ENCODE peak calls at places on chromosomes 11 and 22, in six cellular contexts. One of them, this sample, is unnamed.

GRCh38 chr11:128029219-128029722 is 558.1 kb downstream of the ETS1 start:
- DNase-seq in NCI-H1694: no peak
- DNase-seq in kidney tubule cell: peak; percentile 21
- DNase-seq in NCI-H1092: no peak
- DNase-seq in hypothalamus: no peak
- DNase-seq in T-cell: no peak
- DNase-seq in this sample: no peak

GRCh38 chr11:60944504-60945294 is 7.3 kb downstream of the SLC15A3 start:
- DNase-seq in NCI-H1694: no peak
- DNase-seq in kidney tubule cell: no peak
- DNase-seq in NCI-H1092: no peak
- DNase-seq in hypothalamus: no peak
- DNase-seq in T-cell: no peak
- DNase-seq in this sample: no peak

GRCh38 chr11:1335811-1336761 is 26.7 kb upstream of the TOLLIP start:
- DNase-seq in NCI-H1694: no peak
- DNase-seq in kidney tubule cell: peak; percentile 11
- DNase-seq in NCI-H1092: peak; percentile 14
- DNase-seq in hypothalamus: no peak
- DNase-seq in T-cell: peak; percentile 35
- DNase-seq in this sample: peak; percentile 59

GRCh38 chr11:112455791-112456190 is 195.1 kb upstream of the PLET1 start:
- DNase-seq in NCI-H1694: no peak
- DNase-seq in kidney tubule cell: no peak
- DNase-seq in NCI-H1092: no peak
- DNase-seq in hypothalamus: no peak
- DNase-seq in T-cell: no peak
- DNase-seq in this sample: peak; percentile 43

GRCh38 chr11:57885298-57886035 is 123.9 kb downstream of the CTNND1 start:
- DNase-seq in NCI-H1694: no peak
- DNase-seq in kidney tubule cell: peak; percentile 17
- DNase-seq in NCI-H1092: no peak
- DNase-seq in hypothalamus: no peak
- DNase-seq in T-cell: no peak
- DNase-seq in this sample: no peak

GRCh38 chr11:12807621-12808020 is 133.4 kb downstream of the TEAD1 start:
- DNase-seq in NCI-H1694: no peak
- DNase-seq in kidney tubule cell: no peak
- DNase-seq in NCI-H1092: no peak
- DNase-seq in hypothalamus: no peak
- DNase-seq in T-cell: no peak
- DNase-seq in this sample: no peak

GRCh38 chr11:95076416-95076815 is 9.7 kb downstream of the SRSF8 start:
- DNase-seq in NCI-H1694: no peak
- DNase-seq in kidney tubule cell: peak; percentile 70
- DNase-seq in NCI-H1092: no peak
- DNase-seq in hypothalamus: no peak
- DNase-seq in T-cell: no peak
- DNase-seq in this sample: peak; percentile 74

GRCh38 chr11:116960916-116961315 is 123.5 kb upstream of the APOA1 start:
- DNase-seq in NCI-H1694: no peak
- DNase-seq in kidney tubule cell: peak; percentile 78
- DNase-seq in NCI-H1092: no peak
- DNase-seq in hypothalamus: no peak
- DNase-seq in T-cell: no peak
- DNase-seq in this sample: peak; percentile 49

GRCh38 chr11:128904872-128905344 is 13.8 kb downstream of the KCNJ5 start:
- DNase-seq in NCI-H1694: no peak
- DNase-seq in kidney tubule cell: no peak
- DNase-seq in NCI-H1092: peak; percentile 65
- DNase-seq in hypothalamus: no peak
- DNase-seq in T-cell: no peak
- DNase-seq in this sample: no peak

GRCh38 chr11:35944503-35945136 is 758 bp downstream of the LDLRAD3 start:
- DNase-seq in NCI-H1694: no peak
- DNase-seq in kidney tubule cell: no peak
- DNase-seq in NCI-H1092: no peak
- DNase-seq in hypothalamus: no peak
- DNase-seq in T-cell: no peak
- DNase-seq in this sample: no peak

GRCh38 chr11:109140857-109141515 is 281.0 kb upstream of the C11orf87 start:
- DNase-seq in NCI-H1694: no peak
- DNase-seq in kidney tubule cell: no peak
- DNase-seq in NCI-H1092: no peak
- DNase-seq in hypothalamus: no peak
- DNase-seq in T-cell: no peak
- DNase-seq in this sample: no peak

GRCh38 chr11:13206086-13206640 is 71.4 kb upstream of the BMAL1 start:
- DNase-seq in NCI-H1694: no peak
- DNase-seq in kidney tubule cell: peak; percentile 67
- DNase-seq in NCI-H1092: no peak
- DNase-seq in hypothalamus: no peak
- DNase-seq in T-cell: no peak
- DNase-seq in this sample: no peak

GRCh38 chr11:84993386-84993785 is 633.8 kb downstream of the DLG2 start:
- DNase-seq in NCI-H1694: no peak
- DNase-seq in kidney tubule cell: peak; percentile 13
- DNase-seq in NCI-H1092: no peak
- DNase-seq in hypothalamus: no peak
- DNase-seq in T-cell: no peak
- DNase-seq in this sample: peak; percentile 34

GRCh38 chr11:63892233-63892632 is 24.7 kb downstream of the RCOR2 start:
- DNase-seq in NCI-H1694: no peak
- DNase-seq in kidney tubule cell: no peak
- DNase-seq in NCI-H1092: no peak
- DNase-seq in hypothalamus: no peak
- DNase-seq in T-cell: no peak
- DNase-seq in this sample: no peak

GRCh38 chr11:79507726-79508125 is 66.9 kb upstream of the TENM4 start:
- DNase-seq in NCI-H1694: no peak
- DNase-seq in kidney tubule cell: no peak
- DNase-seq in NCI-H1092: no peak
- DNase-seq in hypothalamus: no peak
- DNase-seq in T-cell: no peak
- DNase-seq in this sample: peak; percentile 85

GRCh38 chr11:17828311-17828751 is 93.8 kb downstream of the KCNC1 start:
- DNase-seq in NCI-H1694: no peak
- DNase-seq in kidney tubule cell: no peak
- DNase-seq in NCI-H1092: no peak
- DNase-seq in hypothalamus: peak; percentile 48
- DNase-seq in T-cell: no peak
- DNase-seq in this sample: no peak

GRCh38 chr22:41417622-41418390 is 28.8 kb downstream of the TOB2 start:
- DNase-seq in NCI-H1694: no peak
- DNase-seq in kidney tubule cell: peak; percentile 46
- DNase-seq in NCI-H1092: no peak
- DNase-seq in hypothalamus: peak; percentile 99
- DNase-seq in T-cell: no peak
- DNase-seq in this sample: no peak

GRCh38 chr11:89205378-89205777 is 27.7 kb downstream of the TYR start:
- DNase-seq in NCI-H1694: no peak
- DNase-seq in kidney tubule cell: no peak
- DNase-seq in NCI-H1092: no peak
- DNase-seq in hypothalamus: no peak
- DNase-seq in T-cell: no peak
- DNase-seq in this sample: peak; percentile 12

GRCh38 chr11:2775083-2775625 is 75.4 kb upstream of the KCNQ1OT1 start:
- DNase-seq in NCI-H1694: no peak
- DNase-seq in kidney tubule cell: no peak
- DNase-seq in NCI-H1092: no peak
- DNase-seq in hypothalamus: no peak
- DNase-seq in T-cell: peak; percentile 9
- DNase-seq in this sample: no peak

GRCh38 chr22:46979506-46979905 is 217.1 kb downstream of the TBC1D22A start:
- DNase-seq in NCI-H1694: no peak
- DNase-seq in kidney tubule cell: no peak
- DNase-seq in NCI-H1092: no peak
- DNase-seq in hypothalamus: no peak
- DNase-seq in T-cell: no peak
- DNase-seq in this sample: no peak

GRCh38 chr11:74909812-74910211 is 39.1 kb downstream of the XRRA1 start:
- DNase-seq in NCI-H1694: no peak
- DNase-seq in kidney tubule cell: no peak
- DNase-seq in NCI-H1092: no peak
- DNase-seq in hypothalamus: no peak
- DNase-seq in T-cell: no peak
- DNase-seq in this sample: no peak

GRCh38 chr11:62295504-62295903 is 3.4 kb downstream of the SCGB1D4 start:
- DNase-seq in NCI-H1694: no peak
- DNase-seq in kidney tubule cell: peak; percentile 31
- DNase-seq in NCI-H1092: no peak
- DNase-seq in hypothalamus: no peak
- DNase-seq in T-cell: no peak
- DNase-seq in this sample: peak; percentile 22

GRCh38 chr22:22944268-22944985 is 56.8 kb downstream of the IGLL5 start:
- DNase-seq in NCI-H1694: no peak
- DNase-seq in kidney tubule cell: no peak
- DNase-seq in NCI-H1092: no peak
- DNase-seq in hypothalamus: no peak
- DNase-seq in T-cell: no peak
- DNase-seq in this sample: no peak

GRCh38 chr11:102155676-102156075 is 45.4 kb downstream of the YAP1 start:
- DNase-seq in NCI-H1694: no peak
- DNase-seq in kidney tubule cell: peak; percentile 42
- DNase-seq in NCI-H1092: no peak
- DNase-seq in hypothalamus: no peak
- DNase-seq in T-cell: no peak
- DNase-seq in this sample: peak; percentile 44

GRCh38 chr11:134074346-134074745 is 5.5 kb downstream of the JAM3 start:
- DNase-seq in NCI-H1694: no peak
- DNase-seq in kidney tubule cell: no peak
- DNase-seq in NCI-H1092: no peak
- DNase-seq in hypothalamus: no peak
- DNase-seq in T-cell: no peak
- DNase-seq in this sample: no peak

GRCh38 chr22:37911273-37911672 is 5.2 kb downstream of the MICALL1 start:
- DNase-seq in NCI-H1694: no peak
- DNase-seq in kidney tubule cell: no peak
- DNase-seq in NCI-H1092: no peak
- DNase-seq in hypothalamus: no peak
- DNase-seq in T-cell: no peak
- DNase-seq in this sample: no peak

GRCh38 chr11:128804481-128804880 is 62.6 kb downstream of the KCNJ1 start:
- DNase-seq in NCI-H1694: no peak
- DNase-seq in kidney tubule cell: peak; percentile 10
- DNase-seq in NCI-H1092: no peak
- DNase-seq in hypothalamus: no peak
- DNase-seq in T-cell: no peak
- DNase-seq in this sample: no peak

GRCh38 chr11:111974451-111974850 is 37.3 kb downstream of the DIXDC1 start:
- DNase-seq in NCI-H1694: no peak
- DNase-seq in kidney tubule cell: peak; percentile 49
- DNase-seq in NCI-H1092: no peak
- DNase-seq in hypothalamus: no peak
- DNase-seq in T-cell: no peak
- DNase-seq in this sample: no peak

GRCh38 chr11:115469361-115469760 is 34.9 kb downstream of the CADM1 start:
- DNase-seq in NCI-H1694: no peak
- DNase-seq in kidney tubule cell: no peak
- DNase-seq in NCI-H1092: no peak
- DNase-seq in hypothalamus: no peak
- DNase-seq in T-cell: no peak
- DNase-seq in this sample: no peak

GRCh38 chr22:22208657-22209056 is 35.9 kb upstream of the VPREB1 start:
- DNase-seq in NCI-H1694: no peak
- DNase-seq in kidney tubule cell: no peak
- DNase-seq in NCI-H1092: no peak
- DNase-seq in hypothalamus: no peak
- DNase-seq in T-cell: no peak
- DNase-seq in this sample: no peak

GRCh38 chr11:73100578-73100977 is 41.5 kb downstream of the FCHSD2 start:
- DNase-seq in NCI-H1694: no peak
- DNase-seq in kidney tubule cell: no peak
- DNase-seq in NCI-H1092: no peak
- DNase-seq in hypothalamus: no peak
- DNase-seq in T-cell: no peak
- DNase-seq in this sample: no peak

GRCh38 chr11:58392741-58393140 is 13.9 kb downstream of the OR5B3 start:
- DNase-seq in NCI-H1694: no peak
- DNase-seq in kidney tubule cell: peak; percentile 39
- DNase-seq in NCI-H1092: no peak
- DNase-seq in hypothalamus: no peak
- DNase-seq in T-cell: no peak
- DNase-seq in this sample: peak; percentile 91